ENCODE peak calls at places on chromosome 2, in nine cellular contexts. Y, N, T, E, P, W, O, F and M are unnamed samples.
A peak's percentile ranks its signal among the peaks of the same experiment; 100 is the strongest.

GRCh38 chr2:197777823-197778407 is 7.2 kb downstream of the BOLL start:
- DNase-seq in T (peak; percentile 35), O (peak; percentile 22), N (peak; percentile 39), P (no peak), F (peak; percentile 43), Y (no peak), E (peak; percentile 19), W (no peak), M (peak; percentile 33)

GRCh38 chr2:192123847-192124246 is 70.9 kb downstream of the TMEFF2 start:
- DNase-seq in W (no peak), Y (no peak), O (no peak), F (no peak), P (no peak), T (no peak), E (no peak), N (no peak), M (no peak)

GRCh38 chr2:190443778-190444481 is 35.8 kb downstream of the MFSD6 start:
- DNase-seq in W (no peak), T (no peak), N (no peak), F (no peak), O (peak; percentile 25), P (no peak), E (no peak), Y (no peak), M (peak; percentile 21)

GRCh38 chr2:794554-795244 is 117.5 kb upstream of the TMEM18 start:
- DNase-seq in E (no peak), O (no peak), W (no peak), P (no peak), T (no peak), N (no peak), F (no peak), Y (no peak), M (no peak)

GRCh38 chr2:205858781-205859478 is 176.6 kb downstream of the NRP2 start:
- DNase-seq in N (no peak), O (no peak), E (no peak), F (no peak), Y (no peak), P (no peak), W (no peak), T (peak; percentile 63), M (no peak)

GRCh38 chr2:205462681-205463345 is 219.5 kb upstream of the NRP2 start:
- DNase-seq in T (no peak), Y (no peak), O (no peak), W (no peak), P (no peak), F (no peak), N (no peak), E (no peak), M (no peak)

GRCh38 chr2:70241338-70241737 is 7.1 kb downstream of the TIA1 start:
- DNase-seq in T (no peak), N (no peak), P (no peak), O (no peak), Y (no peak), E (no peak), W (no peak), F (no peak), M (no peak)

GRCh38 chr2:177547122-177547521 is 154.5 kb downstream of the AGPS start:
- DNase-seq in F (peak; percentile 49), O (no peak), N (no peak), Y (no peak), T (no peak), P (no peak), W (no peak), E (no peak), M (no peak)

GRCh38 chr2:102063360-102063947 is 71.7 kb downstream of the IL1R2 start:
- DNase-seq in P (no peak), W (no peak), O (no peak), N (no peak), E (peak; percentile 42), T (no peak), F (no peak), Y (no peak), M (peak; percentile 97)